ENCODE peak calls at places on chromosome 5, in seven cellular contexts. Y is sigmoid colon, P is RWPE1, C is brain microvascular endothelial cell, Q is lower lobe of right lung, V is psoas muscle, I is fibroblast of mammary gland. N is an unnamed sample.

GRCh38 chr5:113061851-113062631 is 85.4 kb downstream of the DCP2 start:
- DNase-seq in V (no peak), Y (no peak), P (no peak), Q (no peak), I (peak; percentile 77), C (peak; percentile 36), N (peak; percentile 65)

GRCh38 chr5:134568761-134569725 is 43.6 kb downstream of the JADE2 start:
- DNase-seq in C (no peak), V (peak; percentile 89), I (peak; percentile 75), P (no peak), Y (peak; percentile 85), Q (peak; percentile 85), N (no peak)

GRCh38 chr5:78523314-78524193 is 125.0 kb downstream of the LHFPL2 start:
- DNase-seq in P (no peak), Y (no peak), I (peak; percentile 34), C (no peak), V (no peak), Q (no peak), N (no peak)

GRCh38 chr5:60929024-60929423 is 15.8 kb downstream of the ERCC8 start:
- DNase-seq in C (no peak), Q (no peak), Y (no peak), P (no peak), V (no peak), I (peak; percentile 27), N (no peak)

GRCh38 chr5:139445325-139446170 is 6.2 kb upstream of the DNAJC18 start:
- DNase-seq in C (peak; percentile 73), Y (no peak), P (peak; percentile 83), Q (no peak), I (peak; percentile 30), V (no peak), N (peak; percentile 78)

GRCh38 chr5:102532126-102532525 is 33.3 kb upstream of the SLCO6A1 start:
- DNase-seq in P (no peak), V (peak; percentile 50), Y (no peak), I (peak; percentile 72), Q (no peak), C (peak; percentile 84), N (no peak)

GRCh38 chr5:126600631-126601511 is at the start of gene PHAX:
- DNase-seq in Q (peak; percentile 82), I (peak; percentile 75), V (peak; percentile 87), Y (peak; percentile 84), P (peak; percentile 90), C (peak; percentile 68), N (peak; percentile 72)

GRCh38 chr5:74054139-74054538 is 428.1 kb downstream of the ARHGEF28 start:
- DNase-seq in P (no peak), Q (no peak), C (no peak), V (no peak), Y (no peak), I (no peak), N (no peak)

GRCh38 chr5:57186194-57186593 is 12.3 kb downstream of the GPBP1 start:
- DNase-seq in I (no peak), Q (no peak), V (no peak), C (no peak), P (no peak), Y (no peak), N (no peak)

GRCh38 chr5:148645527-148645926 is 8.8 kb downstream of the HTR4 start:
- DNase-seq in C (no peak), I (no peak), Y (no peak), Q (no peak), V (no peak), P (no peak), N (no peak)

GRCh38 chr5:167987490-167988270 is 303.8 kb upstream of the WWC1 start:
- DNase-seq in Y (no peak), C (no peak), V (no peak), I (no peak), P (no peak), Q (no peak), N (no peak)
- TF ChIP-seq CTCF in Y (no peak), C (no peak), V (no peak), I (no peak), P (no peak), Q (no peak), N (no peak)

GRCh38 chr5:9544502-9545300 is 1.2 kb downstream of the SEMA5A start:
- DNase-seq in C (peak; percentile 86), V (peak; percentile 87), Q (peak; percentile 81), Y (peak; percentile 92), P (peak; percentile 58), I (peak; percentile 78), N (peak; percentile 81)
- TF ChIP-seq CTCF in C (peak; percentile 96), V (peak; percentile 77), Q (peak; percentile 84), Y (peak; percentile 81), P (peak; percentile 98), I (peak; percentile 81), N (peak; percentile 95)

DNA sequence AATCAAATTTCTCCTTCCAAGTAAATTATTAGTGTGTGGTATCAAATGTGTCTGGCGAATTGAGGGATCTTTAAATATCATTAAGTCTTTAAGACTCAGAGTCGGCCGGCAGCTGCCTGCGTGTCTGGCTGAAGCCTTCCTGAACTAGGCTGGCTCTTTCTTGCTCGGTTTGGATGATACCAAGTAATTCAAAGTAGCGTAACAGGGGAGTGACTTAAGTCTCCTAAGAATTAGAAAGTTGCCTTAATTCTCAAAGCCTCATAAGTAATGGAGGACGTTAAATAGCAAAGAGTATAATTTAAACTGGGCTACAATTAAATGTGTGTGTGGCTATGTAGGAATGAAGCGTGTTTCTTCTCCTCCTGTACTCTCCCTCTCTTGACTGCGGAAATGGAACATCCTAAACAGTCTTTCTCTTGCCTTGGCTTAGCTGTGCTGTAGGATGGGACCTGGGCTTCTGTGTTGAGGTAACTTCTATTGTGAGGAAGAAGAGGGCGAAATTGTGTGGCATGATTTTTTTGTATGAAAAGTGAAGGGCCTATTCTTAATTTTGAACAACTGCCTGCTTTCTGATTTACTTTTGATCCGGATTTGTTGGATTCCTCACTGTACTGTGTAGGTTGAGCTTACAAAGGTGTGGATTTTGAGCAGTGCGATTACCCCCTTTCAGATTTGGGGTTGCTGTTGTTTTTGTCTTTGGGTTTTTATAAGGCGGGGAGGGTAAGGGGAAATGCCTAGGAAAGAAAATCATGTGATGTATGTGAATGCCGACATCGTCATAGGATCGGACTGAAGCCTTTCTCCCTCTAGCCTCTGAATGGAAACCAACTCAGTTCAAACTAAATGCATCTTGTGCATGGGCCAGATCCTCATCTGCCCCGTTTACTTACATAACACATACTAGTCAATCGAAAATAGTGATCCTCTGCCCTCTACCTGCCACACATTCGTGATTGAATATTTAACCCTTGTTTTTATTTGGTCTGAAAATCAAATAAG is 29.9 kb downstream of the CPEB4 start:
- DNase-seq in Q (peak; percentile 58), P (peak; percentile 87), I (peak; percentile 87), V (peak; percentile 66), Y (peak; percentile 79), C (peak; percentile 76), N (peak; percentile 78)
- TF ChIP-seq CTCF in Q (no peak), P (no peak), I (no peak), V (no peak), Y (no peak), C (no peak), N (no peak)

DNA sequence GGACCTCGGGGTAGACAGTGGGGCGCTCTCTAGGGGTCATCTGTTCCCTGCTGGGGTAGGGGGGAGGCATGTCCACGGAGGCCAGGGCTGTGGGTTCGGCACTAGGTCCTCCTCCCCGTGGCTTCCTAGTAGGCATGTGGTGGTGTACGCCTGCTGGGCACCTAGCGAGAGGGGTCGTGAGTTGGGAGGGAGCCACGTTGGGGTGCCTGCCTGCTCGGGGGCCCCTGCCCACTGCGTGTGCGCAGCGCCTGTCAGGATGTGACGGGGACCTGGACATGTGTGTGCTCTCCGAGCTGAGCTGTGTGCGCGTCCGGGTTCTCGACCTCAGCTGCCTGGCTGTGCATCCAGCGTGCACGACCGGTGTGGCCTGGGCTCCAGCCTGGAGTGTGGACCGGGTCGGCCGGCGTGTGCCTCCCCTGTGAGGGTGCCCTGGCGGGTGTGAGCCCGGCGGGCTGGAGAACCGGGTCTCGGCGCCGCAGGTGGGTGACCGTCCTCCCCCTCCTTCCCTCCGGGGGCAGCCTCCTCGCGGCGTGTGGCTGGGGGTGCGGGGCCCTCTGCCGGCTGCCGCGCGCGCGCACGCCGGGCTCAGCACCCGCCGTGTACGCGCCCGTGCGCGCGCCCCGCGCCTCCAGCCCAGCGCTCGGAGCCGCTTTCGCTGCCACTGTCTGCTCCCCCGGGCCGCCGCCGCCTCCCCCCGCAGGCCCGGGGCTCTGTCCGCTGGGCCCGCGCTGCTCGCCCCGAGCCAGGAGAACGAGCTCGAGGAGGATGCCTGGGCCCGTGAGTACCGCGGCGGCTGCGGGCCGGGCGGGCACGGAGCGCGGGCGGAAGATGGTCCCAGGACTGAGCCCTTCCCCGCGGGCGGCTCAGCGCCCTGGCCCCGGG is at the start of gene PRR7:
- DNase-seq in Q (peak; percentile 77), Y (no peak), P (peak; percentile 76), V (peak; percentile 82), C (peak; percentile 52), I (peak; percentile 58), N (peak; percentile 48)
- TF ChIP-seq CTCF in Q (no peak), Y (no peak), P (no peak), V (no peak), C (peak; percentile 13), I (no peak), N (peak; percentile 43)

GRCh38 chr5:111061618-111062017 is 9.9 kb upstream of the TSLP start:
- DNase-seq in Q (no peak), I (no peak), P (no peak), C (no peak), V (no peak), Y (no peak), N (no peak)

GRCh38 chr5:111060169-111060568 is 11.3 kb upstream of the TSLP start:
- DNase-seq in C (no peak), Y (no peak), V (no peak), Q (no peak), P (no peak), I (no peak), N (no peak)

GRCh38 chr5:111068208-111068607 is 3.3 kb upstream of the TSLP start:
- DNase-seq in Y (no peak), P (no peak), I (peak; percentile 75), C (no peak), Q (no peak), V (no peak), N (no peak)

GRCh38 chr5:111066261-111066938 is 5.1 kb upstream of the TSLP start:
- DNase-seq in V (no peak), I (no peak), Y (no peak), P (no peak), Q (no peak), C (no peak), N (no peak)

DNA sequence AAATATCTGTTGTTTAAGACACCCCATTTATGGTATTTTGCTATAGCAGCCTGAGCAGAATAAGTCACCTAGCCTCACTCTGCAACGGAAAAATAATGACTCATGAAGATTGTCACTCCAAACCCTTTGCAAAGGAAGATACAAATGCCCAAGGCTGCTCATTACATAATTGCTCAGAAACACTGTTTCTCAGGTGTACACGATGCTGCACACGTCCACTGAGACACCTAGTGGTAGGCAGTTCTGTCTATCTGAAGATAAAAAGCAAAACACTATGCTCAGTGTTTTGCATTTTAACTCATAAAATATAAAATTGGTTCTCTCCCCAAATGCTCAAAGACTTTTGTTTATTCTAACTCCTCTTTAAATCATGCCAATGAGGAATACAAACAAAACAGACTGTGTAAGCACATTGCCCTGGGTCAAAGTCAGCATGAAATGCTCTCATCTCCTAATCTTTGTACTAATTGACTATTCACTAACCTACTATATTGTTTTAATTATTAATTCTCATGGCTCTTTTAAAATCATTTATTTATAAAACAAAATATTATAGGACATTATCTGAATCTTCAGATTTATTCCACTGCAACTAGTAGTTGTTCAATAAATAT is 7.7 kb upstream of the TSLP start:
- DNase-seq in V (no peak), I (no peak), Q (no peak), Y (no peak), C (no peak), P (peak; percentile 60), N (no peak)
- TF ChIP-seq CTCF in V (no peak), I (peak; percentile 49), Q (peak; percentile 28), Y (no peak), C (peak; percentile 64), P (peak; percentile 78), N (peak; percentile 74)